ENCODE peak calls at places on chromosomes 12 and 14, in four cellular contexts. One of them, this sample, is unnamed.

GRCh38 chr12:79546461-79547043 is 144.2 kb downstream of the PAWR start:
- DNase-seq in coronary artery: no peak
- DNase-seq in IMR-90: no peak
- DNase-seq in NCI-H446 treated with DMSO at 0.1 percent for 48 hours: no peak
- DNase-seq in this sample: peak

GRCh38 chr12:59040651-59041050 is 120.3 kb upstream of the LRIG3 start:
- DNase-seq in IMR-90: peak
- DNase-seq in coronary artery: no peak
- DNase-seq in NCI-H446 treated with DMSO at 0.1 percent for 48 hours: no peak
- DNase-seq in this sample: peak

GRCh38 chr14:99245541-99246511 is 26.2 kb downstream of the BCL11B start:
- DNase-seq in NCI-H446 treated with DMSO at 0.1 percent for 48 hours: no peak
- DNase-seq in IMR-90: no peak
- DNase-seq in coronary artery: no peak
- DNase-seq in this sample: no peak

GRCh38 chr12:79691299-79692248 is 810 bp upstream of the PAWR start:
- DNase-seq in coronary artery: peak
- DNase-seq in NCI-H446 treated with DMSO at 0.1 percent for 48 hours: no peak
- DNase-seq in IMR-90: peak
- DNase-seq in this sample: peak

GRCh38 chr12:108357834-108358579 is 18.9 kb upstream of the CMKLR1 start:
- DNase-seq in IMR-90: no peak
- DNase-seq in coronary artery: no peak
- DNase-seq in NCI-H446 treated with DMSO at 0.1 percent for 48 hours: no peak
- DNase-seq in this sample: no peak

GRCh38 chr14:102929349-102930137 is 7.1 kb downstream of the AMN start:
- DNase-seq in IMR-90: no peak
- DNase-seq in coronary artery: no peak
- DNase-seq in NCI-H446 treated with DMSO at 0.1 percent for 48 hours: no peak
- DNase-seq in this sample: no peak

GRCh38 chr14:60212503-60213371 is 36.3 kb upstream of the PPM1A start:
- DNase-seq in IMR-90: no peak
- DNase-seq in NCI-H446 treated with DMSO at 0.1 percent for 48 hours: no peak
- DNase-seq in coronary artery: no peak
- DNase-seq in this sample: no peak

GRCh38 chr12:96242597-96242996 is 48.4 kb downstream of the ELK3 start:
- DNase-seq in NCI-H446 treated with DMSO at 0.1 percent for 48 hours: no peak
- DNase-seq in coronary artery: peak
- DNase-seq in IMR-90: no peak
- DNase-seq in this sample: no peak

GRCh38 chr12:131830335-131831020 is 2.3 kb downstream of the MMP17 start:
- DNase-seq in NCI-H446 treated with DMSO at 0.1 percent for 48 hours: no peak
- DNase-seq in IMR-90: peak
- DNase-seq in coronary artery: no peak
- DNase-seq in this sample: peak

GRCh38 chr14:99274346-99275221 is 2.6 kb upstream of the BCL11B start:
- DNase-seq in coronary artery: peak
- DNase-seq in IMR-90: peak
- DNase-seq in NCI-H446 treated with DMSO at 0.1 percent for 48 hours: peak
- DNase-seq in this sample: peak

GRCh38 chr12:292186-292585 is 29.6 kb upstream of the SLC6A13 start:
- DNase-seq in coronary artery: no peak
- DNase-seq in NCI-H446 treated with DMSO at 0.1 percent for 48 hours: no peak
- DNase-seq in IMR-90: peak
- DNase-seq in this sample: no peak

GRCh38 chr12:46391630-46392029 is 19.1 kb upstream of the SLC38A2 start:
- DNase-seq in NCI-H446 treated with DMSO at 0.1 percent for 48 hours: no peak
- DNase-seq in coronary artery: no peak
- DNase-seq in IMR-90: no peak
- DNase-seq in this sample: no peak

GRCh38 chr12:22740656-22741350 is 115.8 kb downstream of the ETNK1 start:
- DNase-seq in coronary artery: no peak
- DNase-seq in IMR-90: no peak
- DNase-seq in NCI-H446 treated with DMSO at 0.1 percent for 48 hours: no peak
- DNase-seq in this sample: no peak

GRCh38 chr12:28415755-28416154 is 225.5 kb downstream of the CCDC91 start:
- DNase-seq in coronary artery: no peak
- DNase-seq in IMR-90: peak
- DNase-seq in NCI-H446 treated with DMSO at 0.1 percent for 48 hours: no peak
- DNase-seq in this sample: no peak

GRCh38 chr12:52045794-52046199 is 5.4 kb upstream of the NR4A1 start:
- DNase-seq in IMR-90: no peak
- DNase-seq in NCI-H446 treated with DMSO at 0.1 percent for 48 hours: no peak
- DNase-seq in coronary artery: no peak
- DNase-seq in this sample: no peak

GRCh38 chr12:52581481-52581880 is 7.8 kb upstream of the KRT74 start:
- DNase-seq in IMR-90: peak
- DNase-seq in coronary artery: peak
- DNase-seq in NCI-H446 treated with DMSO at 0.1 percent for 48 hours: no peak
- DNase-seq in this sample: no peak

GRCh38 chr12:47346251-47347019 is 266.7 kb upstream of the AMIGO2 start:
- DNase-seq in IMR-90: no peak
- DNase-seq in coronary artery: no peak
- DNase-seq in NCI-H446 treated with DMSO at 0.1 percent for 48 hours: no peak
- DNase-seq in this sample: no peak

GRCh38 chr12:27277846-27278260 is 33.8 kb downstream of the STK38L start:
- DNase-seq in coronary artery: no peak
- DNase-seq in NCI-H446 treated with DMSO at 0.1 percent for 48 hours: no peak
- DNase-seq in IMR-90: peak
- DNase-seq in this sample: peak

GRCh38 chr14:80403036-80403435 is 191.7 kb upstream of the DIO2 start:
- DNase-seq in IMR-90: no peak
- DNase-seq in NCI-H446 treated with DMSO at 0.1 percent for 48 hours: no peak
- DNase-seq in coronary artery: no peak
- DNase-seq in this sample: no peak

GRCh38 chr14:89429206-89430091 is 12.4 kb upstream of the FOXN3 start:
- DNase-seq in NCI-H446 treated with DMSO at 0.1 percent for 48 hours: peak
- DNase-seq in coronary artery: no peak
- DNase-seq in IMR-90: peak
- DNase-seq in this sample: peak

GRCh38 chr14:105142651-105143450 is 25.7 kb downstream of the JAG2 start:
- DNase-seq in coronary artery: no peak
- DNase-seq in IMR-90: no peak
- DNase-seq in NCI-H446 treated with DMSO at 0.1 percent for 48 hours: no peak
- DNase-seq in this sample: no peak

GRCh38 chr14:81427348-81428058 is 27.4 kb upstream of the STON2 start:
- DNase-seq in IMR-90: no peak
- DNase-seq in NCI-H446 treated with DMSO at 0.1 percent for 48 hours: no peak
- DNase-seq in coronary artery: peak
- DNase-seq in this sample: no peak

GRCh38 chr12:72057330-72057911 is 118.8 kb downstream of the TPH2 start:
- DNase-seq in NCI-H446 treated with DMSO at 0.1 percent for 48 hours: no peak
- DNase-seq in IMR-90: no peak
- DNase-seq in coronary artery: no peak
- DNase-seq in this sample: no peak

GRCh38 chr12:26610774-26611173 is 222.2 kb downstream of the ITPR2 start:
- DNase-seq in IMR-90: no peak
- DNase-seq in NCI-H446 treated with DMSO at 0.1 percent for 48 hours: no peak
- DNase-seq in coronary artery: no peak
- DNase-seq in this sample: no peak

GRCh38 chr14:95292660-95293425 is 26.9 kb downstream of the CLMN start:
- DNase-seq in coronary artery: no peak
- DNase-seq in NCI-H446 treated with DMSO at 0.1 percent for 48 hours: no peak
- DNase-seq in IMR-90: no peak
- DNase-seq in this sample: no peak

GRCh38 chr14:52369305-52369781 is 55.2 kb downstream of the PTGER2 start:
- DNase-seq in NCI-H446 treated with DMSO at 0.1 percent for 48 hours: no peak
- DNase-seq in IMR-90: peak
- DNase-seq in coronary artery: no peak
- DNase-seq in this sample: no peak

GRCh38 chr14:103501921-103502669 is 20.5 kb downstream of the CKB start:
- DNase-seq in NCI-H446 treated with DMSO at 0.1 percent for 48 hours: no peak
- DNase-seq in IMR-90: no peak
- DNase-seq in coronary artery: peak
- DNase-seq in this sample: no peak